ENCODE peak calls at places on chromosomes 12 and 14, in ten cellular contexts. P is activated CD8-positive, alpha-beta memory T cell treated with anti-CD3 and anti-CD28 coated beads for 4 hours; W is Ammon's horn; Q is AG04449; D is iPS DF 6.9; U is Calu3; N is neural crest cell; C is K562; B is left colon; G is posterior cingulate gyrus. R is an unnamed sample.

GRCh38 chr14:36294543-36294942 is 25.9 kb downstream of the MBIP start:
- DNase-seq in P (no peak), W (no peak), Q (no peak), D (no peak), U (no peak), N (no peak), C (no peak), B (no peak), G (no peak), R (no peak)

GRCh38 chr14:60757617-60758016 is 23.1 kb downstream of the MNAT1 start:
- DNase-seq in P (no peak), W (no peak), Q (no peak), D (no peak), U (no peak), N (no peak), C (no peak), B (no peak), G (no peak), R (no peak)

GRCh38 chr12:125015680-125016310 is 22.4 kb downstream of the BRI3BP start:
- DNase-seq in P (no peak), W (peak), Q (no peak), D (no peak), U (no peak), N (no peak), C (no peak), B (no peak), G (peak), R (no peak)

GRCh38 chr12:12387521-12387920 is 30.6 kb downstream of the BORCS5 start:
- DNase-seq in P (no peak), W (no peak), Q (no peak), D (no peak), U (no peak), N (no peak), C (peak), B (no peak), G (no peak), R (no peak)

GRCh38 chr14:91047174-91047753 is 13.2 kb downstream of the RPS6KA5 start:
- DNase-seq in P (no peak), W (no peak), Q (no peak), D (no peak), U (no peak), N (no peak), C (no peak), B (no peak), G (no peak), R (no peak)

GRCh38 chr14:86777950-86778602 is 1214.9 kb downstream of the GALC start:
- DNase-seq in P (no peak), W (no peak), Q (peak), D (no peak), U (no peak), N (no peak), C (no peak), B (no peak), G (no peak), R (no peak)

GRCh38 chr12:64549108-64549507 is 61.2 kb upstream of the RASSF3 start:
- DNase-seq in P (no peak), W (no peak), Q (no peak), D (no peak), U (no peak), N (no peak), C (no peak), B (no peak), G (no peak), R (no peak)

GRCh38 chr14:94622653-94623421 is 10.6 kb downstream of the SERPINA3 start:
- DNase-seq in P (no peak), W (no peak), Q (no peak), D (no peak), U (no peak), N (no peak), C (no peak), B (no peak), G (no peak), R (no peak)

GRCh38 chr12:75000120-75000519 is 209.5 kb downstream of the KCNC2 start:
- DNase-seq in P (no peak), W (no peak), Q (no peak), D (no peak), U (no peak), N (no peak), C (no peak), B (no peak), G (no peak), R (no peak)

GRCh38 chr14:50943943-50944646 is at the start of gene PYGL:
- DNase-seq in P (no peak), W (peak), Q (no peak), D (no peak), U (peak), N (peak), C (peak), B (peak), G (peak), R (peak)

GRCh38 chr14:32724864-32725550 is 213.7 kb upstream of the NPAS3 start:
- DNase-seq in P (no peak), W (peak), Q (peak), D (no peak), U (no peak), N (no peak), C (no peak), B (no peak), G (no peak), R (no peak)

GRCh38 chr12:1632702-1633101 is 3.7 kb downstream of the WNT5B start:
- DNase-seq in P (no peak), W (no peak), Q (no peak), D (no peak), U (no peak), N (no peak), C (no peak), B (no peak), G (no peak), R (no peak)

GRCh38 chr12:40469736-40470135 is 222.5 kb upstream of the CNTN1 start:
- DNase-seq in P (no peak), W (peak), Q (no peak), D (no peak), U (no peak), N (no peak), C (no peak), B (no peak), G (no peak), R (no peak)

GRCh38 chr12:104555650-104556049 is 98.9 kb downstream of the CHST11 start:
- DNase-seq in P (no peak), W (no peak), Q (no peak), D (no peak), U (no peak), N (no peak), C (no peak), B (no peak), G (no peak), R (no peak)

GRCh38 chr14:94123868-94124267 is 5.5 kb downstream of the IFI27L2 start:
- DNase-seq in P (no peak), W (no peak), Q (no peak), D (no peak), U (no peak), N (no peak), C (no peak), B (no peak), G (no peak), R (peak)

GRCh38 chr12:43921666-43922337 is 85.9 kb downstream of the TMEM117 start:
- DNase-seq in P (no peak), W (no peak), Q (no peak), D (no peak), U (no peak), N (no peak), C (no peak), B (no peak), G (no peak), R (no peak)

GRCh38 chr12:27303139-27304111 is 29.2 kb upstream of the BMAL2 start:
- DNase-seq in P (no peak), W (no peak), Q (no peak), D (no peak), U (no peak), N (no peak), C (no peak), B (no peak), G (no peak), R (no peak)

GRCh38 chr14:68306934-68307758 is 485.7 kb downstream of the ZFP36L1 start:
- DNase-seq in P (no peak), W (no peak), Q (no peak), D (no peak), U (peak), N (no peak), C (no peak), B (peak), G (no peak), R (peak)

GRCh38 chr12:71169286-71169685 is 11.5 kb upstream of the TSPAN8 start:
- DNase-seq in P (no peak), W (no peak), Q (no peak), D (no peak), U (no peak), N (no peak), C (no peak), B (no peak), G (no peak), R (no peak)

GRCh38 chr12:65962921-65963883 is 138.9 kb downstream of the HMGA2 start:
- DNase-seq in P (no peak), W (no peak), Q (no peak), D (peak), U (peak), N (peak), C (peak), B (peak), G (no peak), R (peak)

GRCh38 chr12:65016881-65017650 is 104.0 kb downstream of the WIF1 start:
- DNase-seq in P (no peak), W (no peak), Q (no peak), D (no peak), U (no peak), N (no peak), C (no peak), B (no peak), G (no peak), R (no peak)

GRCh38 chr14:104109731-104110361 is 24.3 kb downstream of the ASPG start:
- DNase-seq in P (no peak), W (no peak), Q (no peak), D (no peak), U (no peak), N (no peak), C (no peak), B (no peak), G (peak), R (peak)

GRCh38 chr12:946656-947055 is 2.8 kb downstream of the RAD52 start:
- DNase-seq in P (no peak), W (peak), Q (no peak), D (no peak), U (no peak), N (no peak), C (no peak), B (no peak), G (no peak), R (no peak)

GRCh38 chr14:67579040-67579439 is 21.0 kb downstream of the PIGH start:
- DNase-seq in P (no peak), W (no peak), Q (no peak), D (no peak), U (no peak), N (no peak), C (no peak), B (no peak), G (no peak), R (no peak)

GRCh38 chr12:81450920-81451739 is 308.0 kb downstream of the PPFIA2 start:
- DNase-seq in P (no peak), W (peak), Q (peak), D (peak), U (peak), N (peak), C (peak), B (peak), G (no peak), R (peak)

GRCh38 chr14:103317251-103317650 is 16.8 kb upstream of the EIF5 start:
- DNase-seq in P (no peak), W (no peak), Q (no peak), D (no peak), U (no peak), N (no peak), C (no peak), B (no peak), G (no peak), R (no peak)

GRCh38 chr12:132040906-132041606 is 91.3 kb downstream of the EP400 start:
- DNase-seq in P (no peak), W (no peak), Q (no peak), D (no peak), U (no peak), N (no peak), C (no peak), B (no peak), G (no peak), R (no peak)

GRCh38 chr12:88590851-88591250 is 10.6 kb upstream of the KITLG start:
- DNase-seq in P (no peak), W (no peak), Q (no peak), D (no peak), U (no peak), N (no peak), C (no peak), B (no peak), G (no peak), R (no peak)

GRCh38 chr14:105058521-105059034 is 6.7 kb downstream of the GPR132 start:
- DNase-seq in P (no peak), W (no peak), Q (no peak), D (no peak), U (no peak), N (no peak), C (no peak), B (no peak), G (no peak), R (no peak)

GRCh38 chr12:38161123-38162000 is 155.2 kb upstream of the ALG10B start:
- DNase-seq in P (no peak), W (no peak), Q (no peak), D (no peak), U (no peak), N (no peak), C (no peak), B (no peak), G (no peak), R (no peak)